ENCODE peak calls at places on chromosomes 7 and 10, in four cellular contexts. B is A549, Q is GM12878, P is IMR-90. L is an unnamed sample.

GRCh38 chr10:103519798-103520197 is 26.3 kb downstream of the NEURL1 start:
- DNase-seq in Q (no peak), B (no peak), P (no peak), L (no peak)

GRCh38 chr7:136256491-136256890 is 279.3 kb upstream of the MTPN start:
- DNase-seq in P (no peak), Q (no peak), B (no peak), L (no peak)

GRCh38 chr7:74297516-74298233 is 8.5 kb downstream of the CLIP2 start:
- DNase-seq in Q (no peak), B (no peak), P (no peak), L (no peak)

GRCh38 chr7:2024227-2024918 is 208.4 kb downstream of the MAD1L1 start:
- DNase-seq in P (no peak), B (no peak), Q (no peak), L (no peak)

GRCh38 chr7:151984612-151985011 is 28.4 kb downstream of the GALNTL5 start:
- DNase-seq in P (no peak), Q (no peak), B (no peak), L (no peak)

GRCh38 chr7:130952477-130952876 is 218.5 kb upstream of the KLF14 start:
- DNase-seq in P (no peak), B (no peak), Q (no peak), L (no peak)

GRCh38 chr10:13613519-13613918 is 26.8 kb downstream of the PRPF18 start:
- DNase-seq in Q (no peak), B (peak), P (peak), L (no peak)

GRCh38 chr7:134293029-134293740 is 23.5 kb downstream of the SLC35B4 start:
- DNase-seq in B (no peak), P (no peak), Q (peak), L (no peak)

GRCh38 chr7:95874541-95875265 is 102.3 kb downstream of the DYNC1I1 start:
- DNase-seq in B (no peak), P (no peak), Q (no peak), L (no peak)

GRCh38 chr10:54318470-54318869 is 482.6 kb downstream of the PCDH15 start:
- DNase-seq in Q (no peak), P (no peak), B (no peak), L (no peak)

GRCh38 chr10:21369697-21370096 is 155.8 kb downstream of the SKIDA1 start:
- DNase-seq in Q (no peak), P (peak), B (peak), L (no peak)

GRCh38 chr10:111119637-111120036 is 42.8 kb downstream of the ADRA2A start:
- DNase-seq in P (no peak), Q (no peak), B (no peak), L (no peak)

GRCh38 chr7:27116962-27117686 is 13.4 kb downstream of the HOXA4 start:
- DNase-seq in Q (no peak), P (peak), B (no peak), L (no peak)

GRCh38 chr10:92420554-92421275 is 129.7 kb downstream of the MARCHF5 start:
- DNase-seq in Q (no peak), B (no peak), P (no peak), L (no peak)

GRCh38 chr10:6476989-6477388 is 103.1 kb downstream of the PRKCQ start:
- DNase-seq in P (no peak), B (no peak), Q (no peak), L (no peak)

DNA sequence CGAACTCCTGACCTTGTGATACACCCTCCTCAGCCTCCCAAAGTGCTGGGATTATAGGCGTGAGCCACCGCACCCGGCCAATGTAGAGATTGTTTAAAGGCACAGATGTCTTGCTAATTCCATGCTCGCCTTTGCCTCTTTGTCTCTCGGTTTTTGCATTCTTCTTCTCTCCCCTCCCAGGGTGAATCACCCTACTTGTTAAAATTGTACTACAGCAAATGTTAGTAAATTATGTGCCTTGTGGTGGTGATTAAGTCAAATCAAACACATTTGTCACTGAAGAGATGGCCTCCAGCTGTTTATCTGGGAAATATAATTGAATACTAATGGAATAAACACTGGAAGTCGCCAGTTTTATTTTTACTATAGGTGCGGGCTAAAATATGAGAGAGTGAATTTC is 384.4 kb upstream of the AUTS2 start:
- DNase-seq in Q (no peak), P (no peak), B (peak), L (no peak)
- TF ChIP-seq ELK1 in Q (no peak), P (no peak), B (no peak), L (no peak)

GRCh38 chr7:150326657-150327268 is 3.4 kb upstream of the ACTR3C start:
- DNase-seq in Q (no peak), B (no peak), P (no peak), L (no peak)

GRCh38 chr7:150325901-150326300 is 2.6 kb upstream of the ACTR3C start:
- DNase-seq in B (no peak), P (no peak), Q (no peak), L (no peak)

GRCh38 chr7:150324366-150324961 is 1.1 kb upstream of the ACTR3C start:
- DNase-seq in P (peak), B (no peak), Q (no peak), L (peak)

GRCh38 chr7:150323682-150324365 is 479 bp upstream of the ACTR3C start:
- DNase-seq in Q (no peak), P (no peak), B (no peak), L (peak)

DNA sequence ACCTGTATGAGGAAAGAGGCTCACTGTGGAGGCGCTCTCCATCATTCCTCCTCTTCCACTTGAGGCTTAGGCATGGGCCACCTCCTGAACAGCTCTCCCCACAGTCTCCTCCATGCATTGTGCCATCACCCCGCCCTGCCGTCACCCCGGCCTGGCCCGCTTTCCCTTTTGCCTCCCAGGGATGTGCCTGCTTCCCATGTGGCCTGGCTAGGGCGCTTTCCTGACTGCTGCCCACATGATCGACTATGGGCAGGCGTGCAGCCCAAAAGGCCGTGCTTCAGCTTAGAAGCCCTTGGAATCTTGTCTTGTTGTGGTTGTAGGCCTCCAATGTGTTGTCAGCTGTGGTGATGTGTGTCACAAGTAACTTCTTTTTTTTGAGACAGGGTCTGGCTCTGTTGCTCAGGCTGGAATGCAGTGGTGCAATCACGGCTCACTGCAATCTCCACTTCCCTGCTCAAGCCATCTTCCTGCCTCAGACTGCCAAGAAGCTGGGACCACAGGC is 1.8 kb upstream of the ACTR3C start:
- DNase-seq in P (peak), B (no peak), Q (no peak), L (no peak)
- TF ChIP-seq RFX5 in P (no peak), B (no peak), Q (no peak), L (no peak)

DNA sequence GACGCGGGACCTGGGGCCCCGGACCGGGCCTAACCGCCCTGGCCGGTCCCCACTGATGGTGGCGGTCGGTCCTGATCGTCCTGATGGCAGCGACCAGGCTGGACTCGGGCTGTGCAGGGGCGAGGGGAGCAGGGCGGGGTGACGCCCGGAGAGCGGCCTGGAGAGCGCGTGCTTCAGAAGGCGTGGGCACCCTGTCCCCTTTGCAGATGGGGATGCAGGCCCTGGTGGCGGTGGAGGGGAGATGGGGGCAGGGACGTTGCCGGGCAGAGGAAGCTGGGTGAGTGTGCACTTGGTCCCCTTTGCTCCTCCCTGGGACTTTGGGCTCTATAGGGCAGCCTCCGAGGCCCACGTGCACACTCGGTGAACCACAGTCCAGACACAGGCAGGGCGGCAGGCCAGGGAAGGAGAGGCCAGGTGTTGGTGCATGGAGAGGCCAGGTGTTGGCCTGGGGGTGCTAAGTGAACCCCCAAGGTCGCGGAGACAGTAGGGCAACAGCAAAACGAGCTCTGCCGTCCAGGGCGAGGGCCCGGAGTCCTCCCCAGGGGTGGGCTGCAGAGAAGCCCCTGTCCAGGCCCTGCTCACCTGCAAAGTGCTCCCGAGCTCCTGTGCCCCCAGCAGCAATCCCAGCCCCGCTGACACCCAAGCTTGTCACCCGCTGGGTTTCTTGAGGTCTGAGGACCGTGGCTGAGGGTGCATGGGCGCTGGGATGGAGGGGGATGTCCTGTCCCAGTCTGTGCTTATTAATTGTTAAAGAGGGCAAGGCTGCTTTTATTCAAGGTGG is 42.3 kb upstream of the FAM20C start:
- DNase-seq in B (no peak), P (no peak), Q (no peak), L (no peak)
- TF ChIP-seq ELK1 in B (no peak), P (no peak), Q (no peak), L (no peak)

GRCh38 chr7:50314778-50315177 is 10.3 kb downstream of the IKZF1 start:
- DNase-seq in P (no peak), B (no peak), Q (no peak), L (no peak)

GRCh38 chr7:50317221-50317678 is 12.7 kb downstream of the IKZF1 start:
- DNase-seq in P (no peak), Q (no peak), B (no peak), L (no peak)

GRCh38 chr7:50315739-50316671 is 11.5 kb downstream of the IKZF1 start:
- DNase-seq in Q (no peak), B (no peak), P (no peak), L (no peak)

GRCh38 chr7:50315193-50315592 is 10.7 kb downstream of the IKZF1 start:
- DNase-seq in B (no peak), P (no peak), Q (no peak), L (no peak)

DNA sequence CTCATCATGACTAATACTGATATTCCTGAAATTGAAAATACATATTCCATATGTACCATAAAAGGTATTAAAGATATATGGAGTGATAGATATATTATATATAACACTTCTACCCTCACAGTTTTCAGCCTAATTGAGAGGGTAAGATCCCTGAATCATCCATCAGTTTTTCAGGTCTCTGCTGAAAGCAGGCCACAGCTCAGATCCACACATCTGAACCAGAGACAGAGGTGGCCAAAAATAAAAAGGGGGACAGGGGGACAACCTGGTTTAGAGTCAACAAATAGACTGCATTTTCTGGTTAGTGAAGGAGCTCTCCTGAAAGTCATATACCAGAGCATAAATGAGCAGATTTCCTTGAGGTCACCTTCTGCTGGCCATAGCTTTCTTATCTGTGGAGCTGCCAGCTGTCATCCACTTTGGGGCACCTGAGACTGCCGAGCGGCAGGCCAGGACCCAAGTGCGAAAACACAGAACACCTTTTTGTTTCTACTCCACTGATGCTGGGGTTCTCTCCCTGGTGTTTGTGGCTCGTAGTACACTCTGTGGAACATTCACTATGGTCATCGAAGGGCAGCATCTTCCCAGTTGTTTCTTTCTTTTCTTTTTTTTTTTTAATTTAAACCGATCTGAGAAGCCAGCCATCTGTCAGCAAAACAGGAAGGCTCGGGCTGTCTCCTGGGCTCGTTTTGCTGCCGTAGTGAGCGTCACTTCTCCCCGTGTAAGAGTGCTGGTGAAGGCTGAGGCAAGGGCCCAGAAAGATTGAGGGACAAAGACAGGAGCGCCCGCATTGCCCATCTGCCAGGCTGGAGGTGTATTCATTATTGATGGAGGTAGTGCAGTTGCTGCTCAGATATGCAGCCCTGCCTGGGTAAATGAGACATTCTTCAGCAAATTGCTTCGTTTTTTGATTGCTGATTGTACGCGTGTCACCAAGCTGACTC is 13.5 kb downstream of the IKZF1 start:
- DNase-seq in P (no peak), Q (no peak), B (no peak), L (no peak)
- TF ChIP-seq RFX5 in P (no peak), Q (no peak), B (no peak), L (no peak)

DNA sequence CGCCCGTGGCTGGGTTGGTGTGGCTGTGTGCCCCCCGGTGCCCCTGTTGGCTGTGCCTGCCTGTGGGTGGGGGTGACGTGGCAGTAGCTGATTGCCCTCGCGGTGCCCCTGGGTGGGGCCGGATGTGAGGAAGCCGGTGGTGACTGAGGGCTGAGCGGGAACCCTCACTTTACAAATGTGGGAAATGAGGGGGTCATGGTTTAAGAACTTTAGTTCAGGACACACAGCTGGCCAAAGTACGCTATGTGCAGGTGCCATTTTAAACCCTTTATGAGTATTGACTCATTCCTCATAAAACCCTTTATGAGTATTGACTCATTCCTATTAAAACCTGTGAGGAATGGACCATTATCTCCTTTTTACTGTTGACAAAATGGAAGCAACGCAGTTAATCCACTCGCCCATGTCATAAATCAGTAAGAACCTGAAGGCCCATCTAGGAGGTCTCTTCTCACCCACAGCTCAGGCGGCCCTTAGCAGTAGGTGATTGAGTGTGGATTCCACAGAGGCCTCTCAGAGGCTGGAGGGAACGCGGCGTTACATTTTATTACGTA is 290.1 kb upstream of the COBL start:
- DNase-seq in P (no peak), B (peak), Q (no peak), L (no peak)
- TF ChIP-seq ELK1 in P (no peak), B (no peak), Q (no peak), L (no peak)